ENCODE peak calls at places on chromosomes 7 and 10, in six cellular contexts. R is hepatocyte; X is fibroblast of the aortic adventitia; N is body of pancreas; T is cardiac fibroblast; J is activated naive CD4-positive, alpha-beta T cell treated with anti-CD3 and anti-CD28 coated beads, Interleukin-2, amount 50 U/mL, for 16 hours. H is an unnamed sample.
A peak's percentile ranks its signal among the peaks of the same experiment; 100 is the strongest.

GRCh38 chr10:79380918-79381775 is 33.9 kb downstream of the PPIF start:
- DNase-seq in R (no peak), X (no peak), N (no peak), T (no peak), J (no peak), H (peak; percentile 63)

GRCh38 chr7:27132978-27133377 is 2.4 kb upstream of the HOXA4 start:
- DNase-seq in R (no peak), X (no peak), N (no peak), T (no peak), J (no peak), H (no peak)

GRCh38 chr7:40436761-40437160 is 302.0 kb downstream of the SUGCT start:
- DNase-seq in R (no peak), X (peak; percentile 63), N (no peak), T (no peak), J (no peak), H (no peak)

GRCh38 chr10:62506371-62506770 is 132.2 kb downstream of the ZNF365 start:
- DNase-seq in R (no peak), X (no peak), N (no peak), T (no peak), J (no peak), H (no peak)

GRCh38 chr7:8441602-8442294 is 8.3 kb downstream of the NXPH1 start:
- DNase-seq in R (no peak), X (no peak), N (no peak), T (no peak), J (no peak), H (no peak)

GRCh38 chr10:11358923-11359560 is 252.4 kb downstream of the USP6NL start:
- DNase-seq in R (no peak), X (no peak), N (no peak), T (no peak), J (no peak), H (no peak)

GRCh38 chr10:15558136-15558535 is 161.6 kb downstream of the ITGA8 start:
- DNase-seq in R (peak; percentile 34), X (peak; percentile 77), N (no peak), T (peak; percentile 17), J (no peak), H (no peak)

GRCh38 chr7:50653997-50654425 is 88.8 kb upstream of the DDC start:
- DNase-seq in R (peak; percentile 61), X (peak; percentile 62), N (no peak), T (peak; percentile 81), J (no peak), H (peak; percentile 90)

GRCh38 chr7:14047709-14048399 is 58.4 kb upstream of the ETV1 start:
- DNase-seq in R (no peak), X (no peak), N (no peak), T (peak; percentile 22), J (no peak), H (no peak)

GRCh38 chr10:44369296-44369695 is 15.6 kb downstream of the CXCL12 start:
- DNase-seq in R (no peak), X (peak; percentile 22), N (no peak), T (peak; percentile 66), J (no peak), H (no peak)

GRCh38 chr10:26486304-26486703 is 48.2 kb downstream of the APBB1IP start:
- DNase-seq in R (peak; percentile 12), X (peak; percentile 99), N (no peak), T (peak; percentile 83), J (no peak), H (peak; percentile 46)

GRCh38 chr10:89095701-89096391 is 105.2 kb downstream of the FAS start:
- DNase-seq in R (no peak), X (no peak), N (no peak), T (no peak), J (no peak), H (no peak)

GRCh38 chr7:42972703-42973500 is 40.7 kb downstream of the MRPL32 start:
- DNase-seq in R (peak; percentile 74), X (peak; percentile 97), N (peak; percentile 37), T (peak; percentile 98), J (no peak), H (peak; percentile 75)

GRCh38 chr10:29946953-29947700 is 112.3 kb downstream of the JCAD start:
- DNase-seq in R (peak; percentile 51), X (peak; percentile 93), N (peak; percentile 87), T (peak; percentile 91), J (no peak), H (peak; percentile 84)

GRCh38 chr10:124087672-124088634 is 5.4 kb downstream of the CHST15 start:
- DNase-seq in R (no peak), X (no peak), N (peak; percentile 53), T (no peak), J (no peak), H (no peak)

GRCh38 chr7:11188529-11189310 is 215.0 kb downstream of the PHF14 start:
- DNase-seq in R (no peak), X (no peak), N (no peak), T (no peak), J (no peak), H (no peak)

GRCh38 chr10:124524991-124525653 is 63.5 kb downstream of the LHPP start:
- DNase-seq in R (peak; percentile 54), X (peak; percentile 52), N (no peak), T (no peak), J (no peak), H (no peak)

GRCh38 chr7:47252706-47253105 is 329.2 kb downstream of the TNS3 start:
- DNase-seq in R (no peak), X (no peak), N (no peak), T (no peak), J (no peak), H (no peak)

GRCh38 chr10:78865518-78865835 is 203.3 kb upstream of the ZMIZ1 start:
- DNase-seq in R (peak; percentile 2), X (peak; percentile 72), N (peak; percentile 49), T (no peak), J (no peak), H (no peak)

GRCh38 chr10:13844651-13845050 is 257.9 kb downstream of the PRPF18 start:
- DNase-seq in R (no peak), X (no peak), N (no peak), T (peak; percentile 45), J (no peak), H (no peak)

GRCh38 chr7:131656980-131657725 is 100.7 kb upstream of the PODXL start:
- DNase-seq in R (no peak), X (no peak), N (no peak), T (no peak), J (no peak), H (peak; percentile 7)

GRCh38 chr10:119299531-119299930 is 92.2 kb downstream of the GRK5 start:
- DNase-seq in R (no peak), X (peak; percentile 40), N (no peak), T (peak; percentile 41), J (no peak), H (no peak)

GRCh38 chr10:78656397-78656796 is 412.4 kb upstream of the ZMIZ1 start:
- DNase-seq in R (no peak), X (no peak), N (no peak), T (no peak), J (no peak), H (no peak)

GRCh38 chr7:95840953-95841950 is 68.9 kb downstream of the DYNC1I1 start:
- DNase-seq in R (no peak), X (no peak), N (no peak), T (peak; percentile 17), J (no peak), H (no peak)

GRCh38 chr7:112630565-112630964 is 149.8 kb downstream of the LSMEM1 start:
- DNase-seq in R (no peak), X (peak; percentile 6), N (no peak), T (peak; percentile 89), J (no peak), H (no peak)

GRCh38 chr7:136308230-136308629 is 331.1 kb upstream of the MTPN start:
- DNase-seq in R (no peak), X (no peak), N (no peak), T (no peak), J (no peak), H (no peak)

GRCh38 chr7:113456533-113456932 is 338.2 kb upstream of the SMIM30 start:
- DNase-seq in R (no peak), X (no peak), N (no peak), T (no peak), J (no peak), H (no peak)

GRCh38 chr10:15571570-15571969 is 148.2 kb downstream of the ITGA8 start:
- DNase-seq in R (peak; percentile 49), X (peak; percentile 75), N (peak; percentile 45), T (peak; percentile 77), J (no peak), H (no peak)

GRCh38 chr7:21355406-21355874 is 72.4 kb upstream of the SP4 start:
- DNase-seq in R (no peak), X (no peak), N (no peak), T (no peak), J (peak; percentile 27), H (no peak)

GRCh38 chr7:98138679-98139078 is 32.0 kb downstream of the LMTK2 start:
- DNase-seq in R (no peak), X (no peak), N (no peak), T (no peak), J (no peak), H (no peak)